ENCODE peak calls at places on chromosome 3, in six cellular contexts. One of them, this sample, is unnamed.

GRCh38 chr3:193640728-193641127 is 47.7 kb downstream of the OPA1 start:
- DNase-seq in fibroblast of mammary gland: peak; percentile 42
- DNase-seq in left cardiac atrium: no peak
- DNase-seq in activated CD8-positive, alpha-beta T cell treated with anti-CD3 and anti-CD28 coated beads for 36 hours: no peak
- DNase-seq in activated CD8-positive, alpha-beta memory T cell treated with anti-CD3 and anti-CD28 coated beads for 4 hours: no peak
- DNase-seq in stomach: no peak
- DNase-seq in this sample: no peak

GRCh38 chr3:179653106-179653776 is 401 bp downstream of the USP13 start:
- DNase-seq in fibroblast of mammary gland: peak; percentile 71
- DNase-seq in left cardiac atrium: peak; percentile 83
- DNase-seq in activated CD8-positive, alpha-beta T cell treated with anti-CD3 and anti-CD28 coated beads for 36 hours: peak; percentile 68
- DNase-seq in activated CD8-positive, alpha-beta memory T cell treated with anti-CD3 and anti-CD28 coated beads for 4 hours: no peak
- DNase-seq in stomach: peak; percentile 60
- DNase-seq in this sample: peak; percentile 89

GRCh38 chr3:138912237-138912636 is 34.7 kb downstream of the FOXL2 start:
- DNase-seq in fibroblast of mammary gland: no peak
- DNase-seq in left cardiac atrium: no peak
- DNase-seq in activated CD8-positive, alpha-beta T cell treated with anti-CD3 and anti-CD28 coated beads for 36 hours: no peak
- DNase-seq in activated CD8-positive, alpha-beta memory T cell treated with anti-CD3 and anti-CD28 coated beads for 4 hours: no peak
- DNase-seq in stomach: no peak
- DNase-seq in this sample: no peak

GRCh38 chr3:174218011-174218410 is 641.1 kb upstream of the NAALADL2 start:
- DNase-seq in fibroblast of mammary gland: peak; percentile 58
- DNase-seq in left cardiac atrium: no peak
- DNase-seq in activated CD8-positive, alpha-beta T cell treated with anti-CD3 and anti-CD28 coated beads for 36 hours: no peak
- DNase-seq in activated CD8-positive, alpha-beta memory T cell treated with anti-CD3 and anti-CD28 coated beads for 4 hours: no peak
- DNase-seq in stomach: no peak
- DNase-seq in this sample: no peak

GRCh38 chr3:23807161-23808015 is 1.6 kb downstream of the UBE2E1 start:
- DNase-seq in fibroblast of mammary gland: peak; percentile 47
- DNase-seq in left cardiac atrium: no peak
- DNase-seq in activated CD8-positive, alpha-beta T cell treated with anti-CD3 and anti-CD28 coated beads for 36 hours: peak; percentile 18
- DNase-seq in activated CD8-positive, alpha-beta memory T cell treated with anti-CD3 and anti-CD28 coated beads for 4 hours: no peak
- DNase-seq in stomach: no peak
- DNase-seq in this sample: no peak

GRCh38 chr3:115549111-115549510 is 74.2 kb upstream of the GAP43 start:
- DNase-seq in fibroblast of mammary gland: peak; percentile 68
- DNase-seq in left cardiac atrium: no peak
- DNase-seq in activated CD8-positive, alpha-beta T cell treated with anti-CD3 and anti-CD28 coated beads for 36 hours: no peak
- DNase-seq in activated CD8-positive, alpha-beta memory T cell treated with anti-CD3 and anti-CD28 coated beads for 4 hours: no peak
- DNase-seq in stomach: no peak
- DNase-seq in this sample: no peak

GRCh38 chr3:146817705-146818104 is 212.6 kb upstream of the PLSCR5 start:
- DNase-seq in fibroblast of mammary gland: peak; percentile 51
- DNase-seq in left cardiac atrium: no peak
- DNase-seq in activated CD8-positive, alpha-beta T cell treated with anti-CD3 and anti-CD28 coated beads for 36 hours: no peak
- DNase-seq in activated CD8-positive, alpha-beta memory T cell treated with anti-CD3 and anti-CD28 coated beads for 4 hours: no peak
- DNase-seq in stomach: no peak
- DNase-seq in this sample: no peak

GRCh38 chr3:124032351-124032880 is 40.5 kb upstream of the ROPN1 start:
- DNase-seq in fibroblast of mammary gland: peak; percentile 38
- DNase-seq in left cardiac atrium: peak; percentile 48
- DNase-seq in activated CD8-positive, alpha-beta T cell treated with anti-CD3 and anti-CD28 coated beads for 36 hours: no peak
- DNase-seq in activated CD8-positive, alpha-beta memory T cell treated with anti-CD3 and anti-CD28 coated beads for 4 hours: no peak
- DNase-seq in stomach: no peak
- DNase-seq in this sample: peak; percentile 61

GRCh38 chr3:67828486-67829010 is 174.1 kb upstream of the SUCLG2 start:
- DNase-seq in fibroblast of mammary gland: no peak
- DNase-seq in left cardiac atrium: no peak
- DNase-seq in activated CD8-positive, alpha-beta T cell treated with anti-CD3 and anti-CD28 coated beads for 36 hours: no peak
- DNase-seq in activated CD8-positive, alpha-beta memory T cell treated with anti-CD3 and anti-CD28 coated beads for 4 hours: no peak
- DNase-seq in stomach: no peak
- DNase-seq in this sample: no peak

GRCh38 chr3:171000281-171000680 is 26.2 kb downstream of the SLC2A2 start:
- DNase-seq in fibroblast of mammary gland: peak; percentile 43
- DNase-seq in left cardiac atrium: no peak
- DNase-seq in activated CD8-positive, alpha-beta T cell treated with anti-CD3 and anti-CD28 coated beads for 36 hours: no peak
- DNase-seq in activated CD8-positive, alpha-beta memory T cell treated with anti-CD3 and anti-CD28 coated beads for 4 hours: no peak
- DNase-seq in stomach: no peak
- DNase-seq in this sample: no peak

GRCh38 chr3:127339016-127339415 is 51.2 kb upstream of the PRR20G start:
- DNase-seq in fibroblast of mammary gland: no peak
- DNase-seq in left cardiac atrium: no peak
- DNase-seq in activated CD8-positive, alpha-beta T cell treated with anti-CD3 and anti-CD28 coated beads for 36 hours: no peak
- DNase-seq in activated CD8-positive, alpha-beta memory T cell treated with anti-CD3 and anti-CD28 coated beads for 4 hours: no peak
- DNase-seq in stomach: no peak
- DNase-seq in this sample: no peak

This sample was measured in aorta.